ENCODE peak calls at places on chromosome 4, in six cellular contexts. A is H1, K is GM12878, S is SK-N-SH, O is K562, B is HepG2. X is an unnamed sample.

GRCh38 chr4:125735107-125735506 is 420.4 kb downstream of the FAT4 start:
- DNase-seq in A (no peak), K (no peak), S (peak), O (no peak), B (peak), X (no peak)

GRCh38 chr4:39256436-39256835 is 74.1 kb downstream of the WDR19 start:
- DNase-seq in A (no peak), K (no peak), S (no peak), O (no peak), B (no peak), X (no peak)

GRCh38 chr4:38224850-38225249 is 264.7 kb downstream of the PTTG2 start:
- DNase-seq in A (no peak), K (no peak), S (no peak), O (no peak), B (no peak), X (no peak)

GRCh38 chr4:40193018-40193571 is 3.7 kb upstream of the RHOH start:
- DNase-seq in A (peak), K (no peak), S (no peak), O (peak), B (peak), X (no peak)

GRCh38 chr4:40525811-40526598 is 103.7 kb downstream of the RBM47 start:
- DNase-seq in A (no peak), K (no peak), S (no peak), O (peak), B (no peak), X (no peak)

GRCh38 chr4:148443550-148444295 is 1.5 kb upstream of the NR3C2 start:
- DNase-seq in A (peak), K (no peak), S (peak), O (no peak), B (no peak), X (peak)

GRCh38 chr4:78038704-78039103 is 18.4 kb upstream of the FRAS1 start:
- DNase-seq in A (no peak), K (no peak), S (no peak), O (no peak), B (no peak), X (no peak)

GRCh38 chr4:825063-825968 is 613 bp downstream of the CPLX1 start:
- DNase-seq in A (peak), K (no peak), S (no peak), O (peak), B (no peak), X (no peak)

GRCh38 chr4:80128941-80129340 is 55.9 kb upstream of the ANTXR2 start:
- DNase-seq in A (no peak), K (no peak), S (no peak), O (no peak), B (no peak), X (no peak)

DNA sequence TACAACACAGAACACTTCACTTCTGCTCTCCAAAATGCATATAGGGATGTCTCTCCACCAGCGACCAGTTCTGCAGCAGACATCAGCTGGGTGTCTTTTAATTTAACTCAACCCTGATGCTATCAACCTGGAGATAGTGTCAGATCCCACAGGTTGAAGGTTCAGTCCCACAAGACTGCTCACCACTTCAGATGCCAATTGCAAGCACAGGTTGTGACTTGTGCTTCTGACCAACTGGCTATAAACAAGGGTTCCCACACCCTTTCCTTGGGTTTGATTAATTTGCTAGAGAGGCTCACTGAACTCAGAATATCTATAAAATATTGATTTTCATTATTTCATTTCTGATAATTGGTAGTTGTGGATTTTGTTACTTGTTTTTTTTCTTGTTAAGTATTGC is 177.4 kb upstream of the HS3ST1 start:
- DNase-seq in A (no peak), K (no peak), S (no peak), O (no peak), B (no peak), X (no peak)
- TF ChIP-seq TAF1 in A (no peak), K (no peak), S (no peak), O (no peak), B (no peak), X (no peak)

DNA sequence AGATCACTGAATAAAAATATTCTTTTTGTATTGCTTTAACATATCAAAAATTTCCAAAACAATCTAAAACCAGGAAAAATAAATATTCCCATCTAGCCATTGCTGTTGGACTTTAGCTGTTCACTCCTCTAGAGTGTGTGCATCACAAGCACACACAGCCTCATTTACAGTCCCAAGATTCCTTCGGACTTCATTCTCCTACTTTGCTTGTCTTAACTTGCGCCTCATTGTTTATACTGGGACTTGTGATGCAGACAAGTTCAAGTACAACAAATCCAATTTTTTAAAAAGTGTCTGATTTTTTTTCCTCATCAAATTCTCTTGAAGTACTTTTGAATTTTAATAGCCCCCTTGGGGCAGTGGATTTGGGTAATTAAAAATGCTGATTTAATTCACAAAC is 55.6 kb downstream of the TLL1 start:
- DNase-seq in A (no peak), K (no peak), S (no peak), O (no peak), B (no peak), X (no peak)
- TF ChIP-seq POLR2AphosphoS5 in A (no peak), K (no peak), S (no peak), O (no peak), B (no peak), X (no peak)

GRCh38 chr4:185532795-185533324 is 2.4 kb downstream of the PDLIM3 start:
- DNase-seq in A (no peak), K (no peak), S (no peak), O (no peak), B (no peak), X (no peak)

GRCh38 chr4:185534534-185534849 is 815 bp downstream of the PDLIM3 start:
- DNase-seq in A (no peak), K (no peak), S (no peak), O (no peak), B (no peak), X (no peak)

GRCh38 chr4:185532327-185532726 is 3.0 kb downstream of the PDLIM3 start:
- DNase-seq in A (no peak), K (no peak), S (peak), O (no peak), B (no peak), X (no peak)

GRCh38 chr4:185535818-185536729 is 767 bp upstream of the PDLIM3 start:
- DNase-seq in A (no peak), K (no peak), S (peak), O (no peak), B (no peak), X (no peak)

DNA sequence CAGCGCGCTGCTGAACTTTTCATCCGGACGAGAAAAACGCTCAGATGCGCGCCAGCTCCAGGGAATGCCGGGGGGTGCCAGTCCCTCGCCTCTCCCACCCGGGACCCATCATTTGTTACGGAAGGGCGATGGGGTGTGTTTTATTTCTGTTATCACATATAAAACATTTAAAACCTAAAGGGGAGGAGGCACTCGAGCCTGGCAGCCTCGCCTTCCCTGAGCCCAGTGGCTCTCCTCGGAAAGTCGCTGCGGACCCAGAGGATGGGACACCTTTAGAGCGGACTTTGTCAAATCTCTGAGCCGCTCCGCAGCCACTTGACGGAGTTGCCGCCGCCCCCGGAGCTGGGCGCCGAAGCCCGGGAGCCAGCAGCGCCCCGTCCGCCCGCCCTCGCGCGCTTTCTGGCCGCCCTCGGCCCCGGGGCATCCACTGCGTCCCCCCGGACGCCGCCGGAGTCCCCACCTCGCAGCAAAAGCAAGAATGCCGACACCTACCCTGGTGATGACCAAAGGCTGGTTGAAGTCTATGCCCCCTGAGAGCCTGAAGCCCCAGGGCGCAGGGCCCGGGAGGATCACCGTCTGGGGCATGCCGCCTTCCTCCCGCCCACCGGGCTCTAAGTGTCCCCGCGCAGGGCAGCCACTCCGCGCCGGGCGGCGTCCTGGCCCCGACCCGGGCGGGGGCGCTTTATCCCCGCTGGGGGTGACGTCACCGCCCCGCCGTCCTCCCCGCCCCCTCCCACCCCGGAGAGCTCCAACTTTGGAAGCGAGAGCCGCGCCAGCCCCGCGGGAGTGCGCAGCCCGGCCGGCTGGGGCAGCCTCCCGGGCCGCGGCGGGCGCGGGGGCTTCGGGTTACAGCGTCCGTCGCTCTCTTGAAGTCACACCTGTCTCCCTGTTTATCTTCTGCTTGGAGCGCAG is at the start of gene PDLIM3:
- DNase-seq in A (peak), K (no peak), S (peak), O (peak), B (peak), X (peak)
- TF ChIP-seq TAF1 in A (no peak), K (no peak), S (no peak), O (no peak), B (peak), X (no peak)

GRCh38 chr4:14856076-14856926 is 146.0 kb upstream of the CPEB2 start:
- DNase-seq in A (no peak), K (peak), S (no peak), O (peak), B (peak), X (no peak)
- TF ChIP-seq POLR2AphosphoS5 in A (no peak), K (no peak), S (no peak), O (no peak), B (no peak), X (no peak)

DNA sequence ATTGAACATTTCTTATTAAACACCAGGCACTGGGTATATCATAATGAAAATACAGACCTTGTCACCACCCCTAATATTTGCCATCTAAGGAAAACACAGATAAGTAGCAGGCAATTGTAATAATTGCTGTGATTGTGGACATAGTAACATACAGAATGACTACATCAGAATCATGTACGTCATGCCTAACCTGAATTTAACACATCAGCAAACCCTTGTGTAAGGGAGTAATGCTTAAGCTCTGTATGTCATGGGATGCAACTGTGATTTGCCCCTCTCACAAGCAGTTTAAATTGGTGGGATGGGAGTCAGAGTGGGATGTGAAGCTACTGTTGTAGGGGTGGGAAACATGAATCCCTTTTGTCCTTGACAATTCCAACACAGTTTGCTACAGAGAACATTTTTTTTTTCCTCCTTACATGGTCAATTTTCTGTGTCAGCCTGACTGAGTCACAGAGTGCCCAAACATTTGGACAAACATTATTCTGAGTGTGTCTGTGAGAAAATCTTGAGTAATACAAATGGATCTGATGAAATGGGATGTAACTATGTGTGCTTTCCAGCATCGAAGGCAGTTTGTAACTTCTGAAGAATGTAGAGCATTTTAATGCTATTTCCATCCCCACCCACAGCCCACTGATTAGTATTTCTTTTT is 392.8 kb downstream of the GPM6A start:
- DNase-seq in A (no peak), K (no peak), S (no peak), O (no peak), B (peak), X (no peak)
- TF ChIP-seq TAF1 in A (no peak), K (no peak), S (no peak), O (no peak), B (no peak), X (no peak)

GRCh38 chr4:128856246-128856645 is 46.7 kb downstream of the JADE1 start:
- DNase-seq in A (peak), K (no peak), S (no peak), O (no peak), B (no peak), X (no peak)

GRCh38 chr4:128854433-128854832 is 44.9 kb downstream of the JADE1 start:
- DNase-seq in A (no peak), K (no peak), S (no peak), O (no peak), B (no peak), X (no peak)

GRCh38 chr4:128853741-128854140 is 44.2 kb downstream of the JADE1 start:
- DNase-seq in A (peak), K (no peak), S (no peak), O (no peak), B (no peak), X (no peak)

GRCh38 chr4:128858875-128859696 is 49.6 kb downstream of the JADE1 start:
- DNase-seq in A (no peak), K (no peak), S (no peak), O (no peak), B (no peak), X (no peak)

GRCh38 chr4:128855656-128856055 is 46.2 kb downstream of the JADE1 start:
- DNase-seq in A (peak), K (no peak), S (no peak), O (no peak), B (no peak), X (no peak)
- TF ChIP-seq POLR2AphosphoS5 in A (no peak), K (no peak), S (no peak), O (no peak), B (no peak), X (no peak)

GRCh38 chr4:180059216-180059881 is 2183.9 kb upstream of the TENM3 start:
- DNase-seq in A (peak), K (no peak), S (peak), O (peak), B (no peak), X (no peak)
- TF ChIP-seq TAF1 in A (no peak), K (no peak), S (no peak), O (no peak), B (no peak), X (no peak)

GRCh38 chr4:76897522-76898384 is at the start of gene SOWAHB:
- DNase-seq in A (peak), K (no peak), S (peak), O (no peak), B (peak), X (peak)
- TF ChIP-seq POLR2AphosphoS5 in A (no peak), K (no peak), S (no peak), O (no peak), B (no peak), X (no peak)